ENCODE peak calls at places on chromosomes 5 and 9, in five cellular contexts. E is keratinocyte; T is M059J; Z is stimulated activated naive CD8-positive, alpha-beta T cell treated with anti-CD3 and anti-CD28 coated beads, Interleukin-15, amount 100 ng/mL, for 72 hours; W is EL. J is an unnamed sample.

GRCh38 chr9:128454991-128455390 is 815 bp upstream of the ODF2 start:
- DNase-seq in E (no peak), T (no peak), Z (no peak), W (no peak), J (no peak)

GRCh38 chr5:136251502-136251901 is 58.5 kb upstream of the SMIM32 start:
- DNase-seq in E (no peak), T (no peak), Z (no peak), W (no peak), J (no peak)

GRCh38 chr5:100464418-100464817 is 70.8 kb upstream of the FAM174A start:
- DNase-seq in E (no peak), T (peak), Z (no peak), W (peak), J (peak)

GRCh38 chr9:88418715-88419540 is 30.7 kb downstream of the SPIN1 start:
- DNase-seq in E (no peak), T (peak), Z (peak), W (peak), J (peak)

GRCh38 chr5:173825215-173825865 is 62.8 kb upstream of the CPEB4 start:
- DNase-seq in E (no peak), T (peak), Z (no peak), W (peak), J (no peak)

GRCh38 chr9:101571114-101571513 is 23.7 kb downstream of the PPP3R2 start:
- DNase-seq in E (no peak), T (no peak), Z (no peak), W (no peak), J (no peak)

GRCh38 chr9:13942695-13943094 is 371.2 kb downstream of the NFIB start:
- DNase-seq in E (peak), T (peak), Z (no peak), W (peak), J (peak)

GRCh38 chr5:154997746-154998145 is 15.8 kb upstream of the KIF4B start:
- DNase-seq in E (peak), T (no peak), Z (no peak), W (peak), J (peak)

GRCh38 chr5:77867194-77867691 is 91.1 kb upstream of the TBCA start:
- DNase-seq in E (no peak), T (peak), Z (no peak), W (peak), J (no peak)

GRCh38 chr5:79702606-79703380 is 13.2 kb downstream of the CMYA5 start:
- DNase-seq in E (no peak), T (peak), Z (peak), W (peak), J (no peak)

GRCh38 chr5:151448038-151448985 is 909 bp downstream of the SLC36A1 start:
- DNase-seq in E (no peak), T (peak), Z (no peak), W (peak), J (no peak)

GRCh38 chr5:172549708-172550095 is 91.4 kb upstream of the NEURL1B start:
- DNase-seq in E (no peak), T (no peak), Z (no peak), W (no peak), J (no peak)

GRCh38 chr9:124884376-124884775 is 22.4 kb downstream of the ARPC5L start:
- DNase-seq in E (no peak), T (no peak), Z (no peak), W (no peak), J (no peak)

GRCh38 chr5:180174587-180174972 is 34.4 kb downstream of the RASGEF1C start:
- DNase-seq in E (no peak), T (no peak), Z (no peak), W (no peak), J (no peak)

GRCh38 chr5:90571147-90571773 is 12.7 kb downstream of the ADGRV1 start:
- DNase-seq in E (no peak), T (no peak), Z (no peak), W (no peak), J (no peak)

GRCh38 chr9:83649080-83649479 is 26.1 kb downstream of the IDNK start:
- DNase-seq in E (no peak), T (peak), Z (peak), W (peak), J (no peak)

GRCh38 chr9:4826417-4827166 is 33.8 kb downstream of the RCL1 start:
- DNase-seq in E (no peak), T (peak), Z (no peak), W (no peak), J (no peak)

GRCh38 chr9:69645488-69645887 is 26.7 kb downstream of the APBA1 start:
- DNase-seq in E (no peak), T (no peak), Z (no peak), W (no peak), J (no peak)

GRCh38 chr5:134590992-134591659 is 41.5 kb downstream of the SAR1B start:
- DNase-seq in E (no peak), T (peak), Z (peak), W (no peak), J (peak)

GRCh38 chr5:176748073-176748966 is 62.0 kb upstream of the UNC5A start:
- DNase-seq in E (no peak), T (peak), Z (no peak), W (peak), J (no peak)

GRCh38 chr5:112467467-112467866 is 48.4 kb upstream of the EPB41L4A start:
- DNase-seq in E (no peak), T (no peak), Z (no peak), W (no peak), J (no peak)

GRCh38 chr9:101832464-101832863 is 94.0 kb upstream of the GRIN3A start:
- DNase-seq in E (no peak), T (no peak), Z (no peak), W (no peak), J (no peak)

GRCh38 chr5:180233729-180234128 is 24.7 kb upstream of the RASGEF1C start:
- DNase-seq in E (no peak), T (no peak), Z (no peak), W (no peak), J (no peak)

GRCh38 chr5:6202615-6203365 is 175.6 kb downstream of the MED10 start:
- DNase-seq in E (no peak), T (no peak), Z (no peak), W (no peak), J (no peak)

GRCh38 chr5:145988993-145989392 is 52.6 kb downstream of the SH3RF2 start:
- DNase-seq in E (no peak), T (peak), Z (no peak), W (no peak), J (no peak)

GRCh38 chr5:7849531-7850240 is 1.2 kb downstream of the CFAP90 start:
- DNase-seq in E (no peak), T (peak), Z (no peak), W (peak), J (no peak)

GRCh38 chr5:95841914-95842812 is 19.6 kb upstream of the GLRX start:
- DNase-seq in E (no peak), T (peak), Z (no peak), W (peak), J (no peak)

GRCh38 chr5:108606185-108606584 is 141.5 kb upstream of the FER start:
- DNase-seq in E (no peak), T (no peak), Z (no peak), W (no peak), J (no peak)

GRCh38 chr9:5577225-5577624 is 51.7 kb upstream of the RIC1 start:
- DNase-seq in E (no peak), T (no peak), Z (no peak), W (no peak), J (no peak)

GRCh38 chr9:126413470-126414051 is 86.9 kb downstream of the MVB12B start:
- DNase-seq in E (no peak), T (no peak), Z (no peak), W (no peak), J (no peak)

GRCh38 chr5:16615737-16616535 is 861 bp downstream of the RETREG1 start:
- DNase-seq in E (no peak), T (no peak), Z (no peak), W (no peak), J (no peak)

GRCh38 chr9:18543406-18543965 is 69.5 kb downstream of the ADAMTSL1 start:
- DNase-seq in E (no peak), T (peak), Z (no peak), W (peak), J (no peak)

GRCh38 chr5:116738270-116738947 is 163.8 kb upstream of the SEMA6A start:
- DNase-seq in E (no peak), T (no peak), Z (no peak), W (no peak), J (no peak)

GRCh38 chr9:105296889-105297288 is 52.4 kb downstream of the SLC44A1 start:
- DNase-seq in E (no peak), T (peak), Z (no peak), W (peak), J (peak)

GRCh38 chr5:149271717-149272558 is at the start of gene AFAP1L1:
- DNase-seq in E (no peak), T (peak), Z (peak), W (peak), J (no peak)

GRCh38 chr9:123658792-123659191 is 271.1 kb downstream of the DENND1A start:
- DNase-seq in E (no peak), T (no peak), Z (no peak), W (no peak), J (no peak)

GRCh38 chr5:120567066-120567465 is 103.0 kb downstream of the PRR16 start:
- DNase-seq in E (no peak), T (no peak), Z (no peak), W (no peak), J (no peak)

GRCh38 chr5:132839426-132840301 is 9.2 kb upstream of the SHROOM1 start:
- DNase-seq in E (no peak), T (peak), Z (no peak), W (peak), J (peak)